ENCODE peak calls at places on chromosomes 2 and 18, in four cellular contexts. D is spleen, N is tibial nerve, H is heart left ventricle. U is an unnamed sample.

GRCh38 chr2:76391663-76392062 is 680.9 kb upstream of the GCFC2 start:
- DNase-seq in D (no peak), N (no peak), H (no peak), U (no peak)

GRCh38 chr18:8478166-8478967 is 130.9 kb upstream of the RAB12 start:
- DNase-seq in D (peak), N (no peak), H (peak), U (no peak)

GRCh38 chr2:221572821-221573429 is 821 bp upstream of the EPHA4 start:
- DNase-seq in D (no peak), N (no peak), H (peak), U (no peak)

GRCh38 chr2:237691908-237692600 is 64.7 kb downstream of the LRRFIP1 start:
- DNase-seq in D (peak), N (no peak), H (peak), U (peak)

GRCh38 chr2:231464576-231465540 is 574 bp upstream of the NCL start:
- DNase-seq in D (peak), N (peak), H (peak), U (peak)

GRCh38 chr2:39665811-39666488 is at the start of gene TMEM178A:
- DNase-seq in D (peak), N (no peak), H (no peak), U (no peak)

GRCh38 chr18:77209587-77209986 is 40.1 kb upstream of the GALR1 start:
- DNase-seq in D (no peak), N (no peak), H (no peak), U (no peak)

GRCh38 chr2:236939751-236940229 is 145.9 kb upstream of the COPS8 start:
- DNase-seq in D (peak), N (no peak), H (no peak), U (peak)

GRCh38 chr2:72965770-72966430 is 48.6 kb downstream of the EMX1 start:
- DNase-seq in D (no peak), N (no peak), H (peak), U (no peak)

GRCh38 chr2:204108874-204109295 is 172.3 kb downstream of the ICOS start:
- DNase-seq in D (no peak), N (no peak), H (no peak), U (no peak)

GRCh38 chr18:63238711-63239110 is 80.9 kb downstream of the BCL2 start:
- DNase-seq in D (no peak), N (no peak), H (no peak), U (no peak)

GRCh38 chr2:53913721-53914120 is 54.0 kb upstream of the GPR75 start:
- DNase-seq in D (no peak), N (no peak), H (no peak), U (no peak)

GRCh38 chr2:13390676-13391075 is 673.9 kb downstream of the TRIB2 start:
- DNase-seq in D (no peak), N (no peak), H (no peak), U (no peak)

GRCh38 chr2:47822518-47822917 is 39.6 kb downstream of the MSH6 start:
- DNase-seq in D (no peak), N (no peak), H (no peak), U (no peak)

GRCh38 chr2:44895061-44895460 is 46.4 kb upstream of the SIX3 start:
- DNase-seq in D (no peak), N (no peak), H (no peak), U (no peak)

GRCh38 chr2:40488101-40488598 is 36.3 kb upstream of the SLC8A1 start:
- DNase-seq in D (no peak), N (no peak), H (no peak), U (no peak)

GRCh38 chr2:3238951-3239841 is 138.4 kb downstream of the EIPR1 start:
- DNase-seq in D (no peak), N (no peak), H (no peak), U (no peak)

GRCh38 chr18:3350566-3351527 is 88.9 kb downstream of the MYL12B start:
- DNase-seq in D (no peak), N (no peak), H (no peak), U (no peak)

GRCh38 chr2:30443081-30443480 is 4.0 kb upstream of the LCLAT1 start:
- DNase-seq in D (no peak), N (no peak), H (no peak), U (no peak)

GRCh38 chr2:227010433-227010832 is 153.6 kb downstream of the COL4A4 start:
- DNase-seq in D (no peak), N (no peak), H (no peak), U (no peak)

GRCh38 chr2:169511818-169512217 is 2.3 kb downstream of the KLHL41 start:
- DNase-seq in D (no peak), N (no peak), H (no peak), U (no peak)

GRCh38 chr2:169512525-169512924 is 3.0 kb downstream of the KLHL41 start:
- DNase-seq in D (no peak), N (no peak), H (no peak), U (no peak)

GRCh38 chr2:169507698-169508097 is 1.8 kb upstream of the KLHL41 start:
- DNase-seq in D (no peak), N (no peak), H (no peak), U (no peak)

GRCh38 chr2:169509230-169509917 is at the start of gene KLHL41:
- DNase-seq in D (no peak), N (no peak), H (no peak), U (no peak)

DNA sequence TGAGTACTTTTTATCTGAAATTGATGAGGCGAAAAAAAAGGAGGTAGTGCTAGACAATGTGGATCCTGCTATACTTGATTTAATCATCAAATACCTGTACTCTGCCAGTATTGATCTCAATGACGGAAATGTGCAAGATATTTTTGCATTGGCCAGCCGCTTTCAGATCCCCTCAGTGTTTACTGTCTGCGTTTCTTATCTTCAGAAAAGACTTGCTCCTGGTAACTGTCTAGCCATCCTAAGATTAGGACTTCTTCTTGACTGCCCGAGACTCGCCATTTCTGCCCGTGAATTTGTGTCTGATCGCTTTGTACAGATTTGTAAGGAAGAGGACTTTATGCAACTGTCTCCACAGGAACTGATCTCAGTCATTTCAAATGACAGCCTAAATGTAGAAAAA is 453 bp downstream of the KLHL41 start:
- DNase-seq in D (no peak), N (no peak), H (no peak), U (no peak)
- H3K27ac ChIP-seq in D (no peak), N (no peak), H (peak), U (peak)

GRCh38 chr2:71602581-71602980 is 149.2 kb downstream of the DYSF start:
- DNase-seq in D (peak), N (no peak), H (no peak), U (no peak)
- H3K27ac ChIP-seq in D (no peak), N (no peak), H (no peak), U (no peak)

GRCh38 chr2:113216321-113216720 is 42.5 kb downstream of the PSD4 start:
- DNase-seq in D (no peak), N (no peak), H (no peak), U (no peak)

GRCh38 chr2:113219092-113219441 is 45.3 kb downstream of the PSD4 start:
- DNase-seq in D (no peak), N (no peak), H (no peak), U (no peak)

GRCh38 chr2:113218283-113219091 is 44.7 kb downstream of the PSD4 start:
- DNase-seq in D (no peak), N (peak), H (peak), U (peak)

GRCh38 chr2:113216891-113217454 is 43.2 kb downstream of the PSD4 start:
- DNase-seq in D (no peak), N (no peak), H (no peak), U (no peak)

GRCh38 chr2:113217455-113218282 is 43.9 kb downstream of the PSD4 start:
- DNase-seq in D (no peak), N (no peak), H (peak), U (no peak)
- H3K27ac ChIP-seq in D (no peak), N (peak), H (peak), U (peak)

GRCh38 chr2:164782323-164782722 is 59.3 kb downstream of the COBLL1 start:
- DNase-seq in D (no peak), N (no peak), H (no peak), U (no peak)

GRCh38 chr2:164780611-164781167 is 60.9 kb downstream of the COBLL1 start:
- DNase-seq in D (no peak), N (no peak), H (no peak), U (no peak)

GRCh38 chr2:164778723-164779122 is 62.9 kb downstream of the COBLL1 start:
- DNase-seq in D (no peak), N (no peak), H (no peak), U (no peak)

GRCh38 chr2:164779383-164780057 is 62.1 kb downstream of the COBLL1 start:
- DNase-seq in D (no peak), N (no peak), H (no peak), U (no peak)

GRCh38 chr2:164781394-164781793 is 60.2 kb downstream of the COBLL1 start:
- DNase-seq in D (no peak), N (no peak), H (no peak), U (no peak)
- H3K27ac ChIP-seq in D (no peak), N (peak), H (peak), U (peak)

DNA sequence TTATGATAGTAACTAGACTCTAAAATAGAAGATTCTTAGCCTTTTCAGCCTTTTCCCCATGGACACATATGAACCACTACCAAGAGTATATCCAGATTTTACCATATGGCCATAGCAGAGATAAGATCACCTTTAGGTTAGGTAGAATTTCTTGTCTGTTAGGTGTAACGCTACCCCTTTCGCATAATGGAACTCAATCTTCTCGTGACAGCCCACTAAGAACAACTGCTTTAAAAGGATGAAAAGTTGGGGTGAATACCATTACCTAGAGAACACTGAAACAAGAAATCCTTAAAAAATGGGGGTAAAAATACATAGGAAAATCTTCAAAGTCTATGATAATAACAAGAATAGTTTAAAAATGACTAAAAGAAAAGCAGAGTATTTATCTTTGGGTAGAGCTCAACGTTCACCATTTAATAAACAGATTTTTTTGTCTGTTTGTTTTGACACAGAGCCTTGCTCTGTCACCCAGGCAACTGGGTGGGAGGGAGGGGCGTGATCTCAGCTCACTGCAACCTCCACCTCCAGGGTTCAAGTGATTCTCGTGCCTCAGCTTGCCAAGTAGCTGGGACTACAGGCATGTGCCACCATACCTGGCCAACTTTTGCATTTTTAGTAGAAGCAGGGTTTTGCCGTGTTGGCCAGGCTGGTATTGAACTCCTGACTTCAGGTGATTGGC is 67.2 kb downstream of the VIL1 start:
- DNase-seq in D (no peak), N (no peak), H (no peak), U (no peak)
- H3K27ac ChIP-seq in D (no peak), N (no peak), H (no peak), U (no peak)

DNA sequence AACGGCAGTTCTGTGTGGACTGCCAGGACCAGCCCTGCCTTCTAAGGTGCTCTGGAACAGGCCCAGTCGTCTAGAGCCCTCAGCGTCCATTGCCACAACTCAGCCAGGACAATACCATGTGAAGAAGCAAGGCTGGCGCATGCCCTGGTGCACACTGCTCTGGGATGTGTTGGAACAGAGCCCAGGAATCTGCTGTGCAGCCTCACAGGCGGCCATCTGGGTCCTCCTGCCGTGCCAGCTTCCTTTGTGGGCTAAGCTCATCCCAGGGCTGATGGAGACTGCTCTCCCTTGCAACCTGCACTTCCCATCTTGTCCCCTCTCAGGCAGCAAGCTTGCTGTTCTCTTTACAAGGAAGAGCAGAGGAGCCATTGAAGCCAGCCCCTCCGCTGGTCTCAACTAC is 246.4 kb upstream of the PXDN start:
- DNase-seq in D (no peak), N (no peak), H (peak), U (no peak)
- H3K27ac ChIP-seq in D (no peak), N (no peak), H (no peak), U (peak)

GRCh38 chr18:12009581-12010140 is 28.4 kb downstream of the IMPA2 start:
- DNase-seq in D (no peak), N (no peak), H (no peak), U (no peak)

GRCh38 chr18:12011962-12012549 is 30.7 kb downstream of the IMPA2 start:
- DNase-seq in D (no peak), N (no peak), H (peak), U (no peak)

GRCh38 chr18:12010187-12010802 is 29.0 kb downstream of the IMPA2 start:
- DNase-seq in D (no peak), N (no peak), H (no peak), U (no peak)

GRCh38 chr18:12012697-12013096 is 31.4 kb downstream of the IMPA2 start:
- DNase-seq in D (no peak), N (no peak), H (no peak), U (no peak)

DNA sequence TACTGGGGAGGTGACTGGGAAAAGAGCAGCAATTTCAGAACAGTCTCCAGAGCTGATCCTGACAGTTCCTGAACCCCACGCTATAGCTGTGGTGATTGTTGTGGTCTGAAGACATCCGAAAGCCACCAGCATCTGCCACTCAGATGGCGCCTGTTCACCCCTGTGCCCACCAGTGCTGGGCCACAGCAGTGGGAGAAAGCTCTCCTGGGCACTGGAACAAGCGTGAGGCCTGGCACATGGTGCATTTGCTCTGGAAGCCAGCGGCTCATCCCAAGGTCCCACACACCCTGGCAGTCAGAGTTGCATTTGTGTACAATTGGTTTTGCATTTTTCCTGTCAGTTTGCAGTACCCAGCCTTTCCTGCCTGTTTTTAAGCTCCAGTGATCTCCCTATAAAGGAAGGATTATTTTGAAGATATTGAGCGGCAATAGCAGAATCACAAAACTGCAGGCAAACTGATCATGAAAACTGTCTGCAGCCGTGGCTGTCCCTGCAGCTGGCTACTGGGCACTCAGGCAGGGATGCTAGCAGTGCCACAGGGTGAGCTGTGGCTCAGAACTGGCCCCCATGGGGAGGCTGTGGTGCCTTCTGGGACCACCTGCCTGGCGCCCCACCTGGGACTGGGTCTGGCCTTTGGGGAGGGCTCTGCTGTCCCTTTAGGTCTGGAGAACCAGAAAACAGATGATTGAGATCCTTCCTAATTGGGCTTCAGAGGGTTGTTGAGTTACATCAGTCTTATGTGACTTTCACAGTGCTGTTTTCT is 30.1 kb downstream of the IMPA2 start:
- DNase-seq in D (no peak), N (no peak), H (no peak), U (no peak)
- H3K27ac ChIP-seq in D (no peak), N (no peak), H (peak), U (no peak)

DNA sequence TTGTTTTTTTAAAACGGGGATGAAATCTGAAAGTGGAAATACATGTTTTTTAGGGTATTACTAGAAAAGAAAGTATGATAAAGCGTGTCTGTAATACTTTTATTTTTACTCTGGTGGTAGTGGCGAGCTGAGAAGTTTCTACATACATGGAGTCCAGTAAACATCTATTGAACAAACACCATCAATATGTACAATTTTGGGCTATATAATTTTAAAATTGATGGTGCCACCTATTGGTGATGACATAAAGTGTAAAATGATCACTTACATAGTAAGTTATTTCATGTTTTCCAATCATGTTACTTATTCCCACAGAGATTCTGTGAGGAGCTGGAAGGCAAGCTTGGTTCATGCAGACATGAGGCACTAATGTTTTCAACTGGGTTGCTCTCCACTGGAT is 31.5 kb upstream of the NFE2L2 start:
- DNase-seq in D (no peak), N (no peak), H (no peak), U (no peak)
- H3K27ac ChIP-seq in D (no peak), N (no peak), H (peak), U (peak)